ENCODE peak calls at places on chromosomes 5 and 9, in seven cellular contexts. H is adrenal gland, A is mammary epithelial cell, M is ascending aorta, X is lung, I is sigmoid colon, F is neural progenitor cell. E is an unnamed sample.

GRCh38 chr9:128098936-128099931 is 28.3 kb downstream of the PTGES2 start:
- DNase-seq in H (peak; percentile 39), A (peak; percentile 24), M (no peak), X (no peak), I (no peak), F (no peak), E (peak; percentile 33)

GRCh38 chr9:122099271-122099869 is 6.3 kb upstream of the TTLL11 start:
- DNase-seq in H (peak; percentile 94), A (peak; percentile 54), M (peak; percentile 90), X (peak; percentile 85), I (peak; percentile 92), F (peak; percentile 91), E (peak; percentile 86)

GRCh38 chr5:127351418-127351817 is 60.8 kb downstream of the MEGF10 start:
- DNase-seq in H (no peak), A (no peak), M (no peak), X (no peak), I (no peak), F (no peak), E (no peak)

GRCh38 chr9:36748322-36748899 is 175.7 kb downstream of the MELK start:
- DNase-seq in H (peak; percentile 51), A (peak; percentile 38), M (no peak), X (no peak), I (no peak), F (peak; percentile 84), E (no peak)

GRCh38 chr5:156339139-156339841 is 12.3 kb downstream of the SGCD start:
- DNase-seq in H (no peak), A (no peak), M (no peak), X (no peak), I (no peak), F (no peak), E (no peak)

GRCh38 chr5:11355491-11355890 is 548.8 kb downstream of the CTNND2 start:
- DNase-seq in H (no peak), A (no peak), M (no peak), X (no peak), I (no peak), F (no peak), E (no peak)

GRCh38 chr5:152632380-152632779 is 227.3 kb upstream of the NMUR2 start:
- DNase-seq in H (no peak), A (no peak), M (peak; percentile 70), X (no peak), I (no peak), F (no peak), E (no peak)

GRCh38 chr5:151134228-151134627 is 23.4 kb downstream of the ANXA6 start:
- DNase-seq in H (no peak), A (peak; percentile 68), M (no peak), X (no peak), I (no peak), F (no peak), E (peak; percentile 55)

GRCh38 chr9:9847750-9848149 is 765.1 kb downstream of the PTPRD start:
- DNase-seq in H (no peak), A (no peak), M (no peak), X (no peak), I (no peak), F (peak; percentile 2), E (no peak)

GRCh38 chr5:55231476-55232193 is 1.8 kb downstream of the CCNO start:
- DNase-seq in H (no peak), A (no peak), M (no peak), X (no peak), I (no peak), F (peak; percentile 52), E (peak; percentile 55)

GRCh38 chr9:3138236-3139229 is 294.6 kb upstream of the PUM3 start:
- DNase-seq in H (no peak), A (no peak), M (no peak), X (no peak), I (no peak), F (no peak), E (no peak)

GRCh38 chr5:171676286-171676944 is 109.2 kb upstream of the SMIM23 start:
- DNase-seq in H (peak; percentile 36), A (peak; percentile 18), M (peak; percentile 61), X (no peak), I (no peak), F (no peak), E (no peak)

GRCh38 chr5:124746916-124747769 is 704 bp upstream of the ZNF608 start:
- DNase-seq in H (peak; percentile 95), A (peak; percentile 65), M (peak; percentile 89), X (peak; percentile 84), I (peak; percentile 90), F (peak; percentile 93), E (peak; percentile 92)

GRCh38 chr5:82334856-82335255 is 56.7 kb upstream of the RPS23 start:
- DNase-seq in H (no peak), A (no peak), M (no peak), X (no peak), I (no peak), F (no peak), E (no peak)

GRCh38 chr5:37665889-37666288 is 174.0 kb downstream of the GDNF start:
- DNase-seq in H (peak; percentile 88), A (no peak), M (no peak), X (peak; percentile 51), I (peak; percentile 83), F (no peak), E (peak; percentile 79)

GRCh38 chr5:159033351-159033657 is 66.4 kb downstream of the EBF1 start:
- DNase-seq in H (no peak), A (no peak), M (no peak), X (no peak), I (no peak), F (no peak), E (no peak)

GRCh38 chr5:159032656-159033350 is 66.9 kb downstream of the EBF1 start:
- DNase-seq in H (no peak), A (no peak), M (no peak), X (no peak), I (no peak), F (no peak), E (no peak)

GRCh38 chr5:159031513-159031912 is 68.2 kb downstream of the EBF1 start:
- DNase-seq in H (no peak), A (no peak), M (no peak), X (no peak), I (no peak), F (peak; percentile 31), E (no peak)

GRCh38 chr5:159031915-159032314 is 67.8 kb downstream of the EBF1 start:
- DNase-seq in H (no peak), A (no peak), M (no peak), X (no peak), I (no peak), F (no peak), E (no peak)

DNA sequence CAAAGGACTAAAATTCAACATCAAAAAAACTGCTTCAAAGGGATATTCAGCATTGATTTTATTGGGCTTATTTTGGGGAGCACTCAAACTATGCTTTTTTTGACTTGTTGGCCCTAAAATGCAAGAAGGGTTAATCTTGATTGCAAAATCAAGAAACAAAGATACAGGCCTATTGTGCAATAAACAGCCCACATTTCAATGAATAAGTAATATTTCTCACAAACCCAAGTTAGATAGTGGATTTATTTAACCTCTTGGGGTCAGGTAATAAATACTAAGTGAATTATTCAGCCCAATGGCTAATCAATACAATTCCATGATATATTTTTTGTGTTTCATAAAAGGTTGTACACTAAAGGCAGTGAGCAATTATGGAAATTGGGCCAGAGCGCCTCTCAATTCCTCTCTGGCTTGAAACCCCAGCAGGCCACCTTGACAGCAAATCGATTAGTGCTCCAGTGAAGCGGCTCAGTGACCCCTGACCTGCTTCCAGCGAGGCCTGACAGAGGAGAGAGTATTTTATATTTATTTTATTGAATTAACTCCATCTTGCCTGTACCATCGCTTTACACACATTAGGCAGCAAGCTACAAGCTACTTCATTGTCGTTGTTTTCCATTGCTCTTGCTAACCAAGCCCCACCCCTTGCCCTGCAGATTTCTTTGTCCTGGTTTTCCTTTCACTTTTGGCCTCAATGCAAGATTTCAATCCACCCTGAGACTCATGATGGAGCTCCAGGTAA is 65.5 kb downstream of the EBF1 start:
- DNase-seq in H (peak; percentile 10), A (no peak), M (no peak), X (no peak), I (no peak), F (peak; percentile 43), E (peak; percentile 32)
- TF ChIP-seq CTCF in H (no peak), A (no peak), M (no peak), X (no peak), I (no peak), F (no peak), E (no peak)

GRCh38 chr9:77844415-77844814 is 187.2 kb downstream of the GNAQ start:
- DNase-seq in H (no peak), A (no peak), M (no peak), X (no peak), I (no peak), F (no peak), E (no peak)

GRCh38 chr9:77848897-77849296 is 182.7 kb downstream of the GNAQ start:
- DNase-seq in H (peak; percentile 90), A (peak; percentile 78), M (peak; percentile 94), X (peak; percentile 70), I (peak; percentile 92), F (no peak), E (peak; percentile 68)

GRCh38 chr9:77846957-77847574 is 184.5 kb downstream of the GNAQ start:
- DNase-seq in H (no peak), A (peak; percentile 22), M (no peak), X (no peak), I (no peak), F (no peak), E (no peak)

GRCh38 chr9:77848428-77848827 is 183.2 kb downstream of the GNAQ start:
- DNase-seq in H (no peak), A (no peak), M (no peak), X (no peak), I (no peak), F (peak; percentile 13), E (no peak)

GRCh38 chr9:77847626-77848025 is 184.0 kb downstream of the GNAQ start:
- DNase-seq in H (no peak), A (peak; percentile 6), M (no peak), X (no peak), I (no peak), F (no peak), E (no peak)
- H3K27ac ChIP-seq in H (no peak overlapping the region), A (no peak overlapping the region), M (peak overlapping the region; percentile 92), X (peak overlapping the region; percentile 91), I (peak overlapping the region; percentile 45), F (no peak overlapping the region), E (no peak overlapping the region)

DNA sequence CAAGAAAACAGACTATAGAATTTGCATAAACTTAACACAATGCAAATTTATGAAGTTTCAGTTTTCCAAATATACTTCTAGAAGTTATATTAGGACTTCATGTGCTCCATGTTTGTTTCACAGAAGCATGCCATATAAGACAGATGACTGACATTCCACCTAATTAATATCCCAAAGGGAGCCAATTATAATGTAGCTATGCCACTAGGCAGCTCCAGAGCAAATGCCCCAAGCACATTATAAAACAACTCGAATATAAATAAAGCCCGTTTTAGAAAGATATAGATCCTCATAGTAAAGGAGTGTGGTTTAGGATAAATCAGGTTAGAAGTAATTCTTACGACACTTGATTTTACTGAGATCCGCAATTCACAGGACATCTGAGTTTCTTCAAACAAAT is 8.9 kb downstream of the DROSHA start:
- DNase-seq in H (no peak), A (no peak), M (no peak), X (no peak), I (no peak), F (no peak), E (no peak)
- TF ChIP-seq CTCF in H (no peak), A (no peak), M (no peak), X (no peak), I (no peak), F (no peak), E (no peak)

DNA sequence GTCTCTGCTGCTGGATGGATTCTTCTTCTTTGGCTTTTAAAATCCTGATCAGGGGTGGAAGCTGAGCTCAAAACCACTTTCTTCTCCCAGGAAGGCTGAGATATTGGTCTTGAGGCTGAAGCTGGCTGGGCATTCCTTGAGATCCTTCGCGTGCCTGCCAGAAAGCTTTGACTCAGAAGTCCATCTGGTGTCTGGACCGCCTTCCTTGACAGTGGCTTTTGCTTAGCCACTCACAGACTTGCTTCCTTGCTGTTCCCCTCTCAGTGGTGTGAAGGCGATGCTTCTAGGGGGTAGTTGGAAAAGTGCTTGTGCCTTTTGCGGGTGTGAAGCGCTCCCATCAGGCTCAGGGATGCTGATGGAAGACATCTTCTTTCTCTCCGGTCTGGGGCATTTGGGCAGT is 45.9 kb downstream of the RGS3 start:
- DNase-seq in H (no peak), A (no peak), M (peak; percentile 79), X (no peak), I (no peak), F (no peak), E (no peak)
- H3K27ac ChIP-seq in H (no peak overlapping the region), A (no peak overlapping the region), M (peak overlapping the region; percentile 73), X (no peak overlapping the region), I (no peak overlapping the region), F (no peak overlapping the region), E (no peak overlapping the region)